ENCODE peak calls at places on chromosomes 1 and 21, in four cellular contexts. L is HEK293T, X is HS-5, H is neuronal stem cell. B is an unnamed sample.

GRCh38 chr1:11680270-11681070 is 478 bp downstream of the MAD2L2 start:
- DNase-seq in L (peak), X (no peak), H (no peak), B (peak)

GRCh38 chr1:119286587-119287181 is 81.9 kb upstream of the HAO2 start:
- DNase-seq in L (peak), X (no peak), H (peak), B (peak)

GRCh38 chr1:30420519-30421050 is 302.8 kb downstream of the MATN1 start:
- DNase-seq in L (no peak), X (no peak), H (no peak), B (no peak)

GRCh38 chr1:32741067-32741416 is 38.5 kb upstream of the SYNC start:
- DNase-seq in L (no peak), X (no peak), H (no peak), B (no peak)

GRCh38 chr21:37792046-37792445 is 124.2 kb downstream of the KCNJ6 start:
- DNase-seq in L (no peak), X (no peak), H (no peak), B (no peak)

GRCh38 chr1:21647431-21648373 is 21.5 kb downstream of the RAP1GAP start:
- DNase-seq in L (peak), X (no peak), H (peak), B (peak)

GRCh38 chr1:225896937-225897549 is 8.1 kb upstream of the LEFTY1 start:
- DNase-seq in L (no peak), X (no peak), H (no peak), B (no peak)

GRCh38 chr1:110136911-110137310 is 13.4 kb upstream of the SLC6A17 start:
- DNase-seq in L (no peak), X (no peak), H (peak), B (no peak)

GRCh38 chr1:48536477-48536876 is 64.5 kb upstream of the SPATA6 start:
- DNase-seq in L (no peak), X (no peak), H (no peak), B (no peak)

GRCh38 chr1:89911186-89911976 is 83.5 kb upstream of the ZNF326 start:
- DNase-seq in L (no peak), X (no peak), H (no peak), B (peak)

GRCh38 chr1:31401241-31401640 is 11.8 kb upstream of the SERINC2 start:
- DNase-seq in L (no peak), X (no peak), H (no peak), B (no peak)

GRCh38 chr21:45283611-45284455 is 3.9 kb downstream of the POFUT2 start:
- DNase-seq in L (no peak), X (no peak), H (no peak), B (no peak)

GRCh38 chr1:6603424-6603850 is 768 bp upstream of the KLHL21 start:
- DNase-seq in L (no peak), X (no peak), H (peak), B (peak)

GRCh38 chr1:246798606-246799496 is 74.6 kb downstream of the SCCPDH start:
- DNase-seq in L (no peak), X (no peak), H (no peak), B (no peak)

GRCh38 chr21:17688912-17689874 is 76.5 kb upstream of the BTG3 start:
- DNase-seq in L (no peak), X (no peak), H (no peak), B (no peak)

GRCh38 chr1:7705908-7706216 is 65.2 kb upstream of the VAMP3 start:
- DNase-seq in L (no peak), X (no peak), H (no peak), B (no peak)

GRCh38 chr1:89873757-89874156 is 52.9 kb downstream of the LRRC8D start:
- DNase-seq in L (no peak), X (no peak), H (no peak), B (peak)

GRCh38 chr1:204434116-204434755 is 22.6 kb upstream of the PPP1R15B start:
- DNase-seq in L (no peak), X (no peak), H (no peak), B (no peak)

GRCh38 chr1:217526636-217527035 is 104.3 kb downstream of the GPATCH2 start:
- DNase-seq in L (no peak), X (no peak), H (no peak), B (no peak)

B was measured in AG08396.